ENCODE peak calls at places on chromosomes 5 and 9, in ten cellular contexts. One of them, this sample, is unnamed. For H3K36me3, the result is how much of the 10 kb centered on the place peaks cover.

GRCh38 chr5:108727154-108727638 is 20.5 kb upstream of the FER start:
- DNase-seq in fibroblast of lung: no peak
- DNase-seq in heart right ventricle: no peak
- DNase-seq in kidney epithelial cell: no peak
- DNase-seq in pancreas: peak
- DNase-seq in transverse colon: peak
- DNase-seq in body of pancreas: peak
- DNase-seq in IMR-90: peak
- DNase-seq in CD4-positive, alpha-beta memory T cell: no peak
- DNase-seq in CD8-positive, alpha-beta T cell: no peak
- DNase-seq in this sample: no peak

GRCh38 chr5:95907067-95907705 is 54.5 kb downstream of the ELL2 start:
- DNase-seq in fibroblast of lung: no peak
- DNase-seq in heart right ventricle: no peak
- DNase-seq in kidney epithelial cell: no peak
- DNase-seq in pancreas: no peak
- DNase-seq in transverse colon: no peak
- DNase-seq in body of pancreas: no peak
- DNase-seq in IMR-90: no peak
- DNase-seq in CD4-positive, alpha-beta memory T cell: no peak
- DNase-seq in CD8-positive, alpha-beta T cell: no peak
- DNase-seq in this sample: no peak

GRCh38 chr9:111743275-111743674 is 51.5 kb downstream of the SHOC1 start:
- DNase-seq in fibroblast of lung: peak
- DNase-seq in heart right ventricle: no peak
- DNase-seq in kidney epithelial cell: peak
- DNase-seq in pancreas: no peak
- DNase-seq in transverse colon: no peak
- DNase-seq in body of pancreas: no peak
- DNase-seq in IMR-90: peak
- DNase-seq in CD4-positive, alpha-beta memory T cell: no peak
- DNase-seq in CD8-positive, alpha-beta T cell: no peak
- DNase-seq in this sample: no peak

GRCh38 chr5:158484246-158484645 is 615.5 kb downstream of the EBF1 start:
- DNase-seq in fibroblast of lung: no peak
- DNase-seq in heart right ventricle: no peak
- DNase-seq in kidney epithelial cell: no peak
- DNase-seq in pancreas: no peak
- DNase-seq in transverse colon: no peak
- DNase-seq in body of pancreas: no peak
- DNase-seq in IMR-90: no peak
- DNase-seq in CD4-positive, alpha-beta memory T cell: no peak
- DNase-seq in CD8-positive, alpha-beta T cell: no peak
- DNase-seq in this sample: no peak

GRCh38 chr5:144336191-144336590 is 165.5 kb downstream of the KCTD16 start:
- DNase-seq in fibroblast of lung: no peak
- DNase-seq in heart right ventricle: no peak
- DNase-seq in kidney epithelial cell: no peak
- DNase-seq in pancreas: no peak
- DNase-seq in transverse colon: no peak
- DNase-seq in body of pancreas: no peak
- DNase-seq in IMR-90: no peak
- DNase-seq in CD4-positive, alpha-beta memory T cell: no peak
- DNase-seq in CD8-positive, alpha-beta T cell: no peak
- DNase-seq in this sample: no peak

GRCh38 chr9:21770877-21771560 is 31.4 kb upstream of the MTAP start:
- DNase-seq in fibroblast of lung: peak
- DNase-seq in heart right ventricle: no peak
- DNase-seq in kidney epithelial cell: no peak
- DNase-seq in pancreas: no peak
- DNase-seq in transverse colon: no peak
- DNase-seq in body of pancreas: no peak
- DNase-seq in IMR-90: peak
- DNase-seq in CD4-positive, alpha-beta memory T cell: no peak
- DNase-seq in CD8-positive, alpha-beta T cell: no peak
- DNase-seq in this sample: no peak

GRCh38 chr9:137630126-137630525 is 11.3 kb downstream of the EHMT1 start:
- DNase-seq in fibroblast of lung: no peak
- DNase-seq in heart right ventricle: no peak
- DNase-seq in kidney epithelial cell: no peak
- DNase-seq in pancreas: no peak
- DNase-seq in transverse colon: no peak
- DNase-seq in body of pancreas: no peak
- DNase-seq in IMR-90: peak
- DNase-seq in CD4-positive, alpha-beta memory T cell: no peak
- DNase-seq in CD8-positive, alpha-beta T cell: no peak
- DNase-seq in this sample: no peak

GRCh38 chr9:113617550-113617949 is 154.0 kb downstream of the RGS3 start:
- DNase-seq in fibroblast of lung: peak
- DNase-seq in heart right ventricle: no peak
- DNase-seq in kidney epithelial cell: no peak
- DNase-seq in pancreas: no peak
- DNase-seq in transverse colon: no peak
- DNase-seq in body of pancreas: no peak
- DNase-seq in IMR-90: no peak
- DNase-seq in CD4-positive, alpha-beta memory T cell: no peak
- DNase-seq in CD8-positive, alpha-beta T cell: no peak
- DNase-seq in this sample: no peak

GRCh38 chr9:35658894-35659220 is 765 bp downstream of the CCDC107 start:
- DNase-seq in fibroblast of lung: peak
- DNase-seq in heart right ventricle: peak
- DNase-seq in kidney epithelial cell: no peak
- DNase-seq in pancreas: no peak
- DNase-seq in transverse colon: peak
- DNase-seq in body of pancreas: peak
- DNase-seq in IMR-90: peak
- DNase-seq in CD4-positive, alpha-beta memory T cell: no peak
- DNase-seq in CD8-positive, alpha-beta T cell: no peak
- DNase-seq in this sample: peak

GRCh38 chr9:26561928-26562327 is 330.7 kb downstream of the CAAP1 start:
- DNase-seq in fibroblast of lung: no peak
- DNase-seq in heart right ventricle: no peak
- DNase-seq in kidney epithelial cell: no peak
- DNase-seq in pancreas: no peak
- DNase-seq in transverse colon: no peak
- DNase-seq in body of pancreas: no peak
- DNase-seq in IMR-90: no peak
- DNase-seq in CD4-positive, alpha-beta memory T cell: no peak
- DNase-seq in CD8-positive, alpha-beta T cell: no peak
- DNase-seq in this sample: no peak

GRCh38 chr9:137021979-137022619 is 5.9 kb downstream of the ABCA2 start:
- DNase-seq in fibroblast of lung: peak
- DNase-seq in heart right ventricle: peak
- DNase-seq in kidney epithelial cell: no peak
- DNase-seq in pancreas: no peak
- DNase-seq in transverse colon: peak
- DNase-seq in body of pancreas: peak
- DNase-seq in IMR-90: peak
- DNase-seq in CD4-positive, alpha-beta memory T cell: peak
- DNase-seq in CD8-positive, alpha-beta T cell: peak
- DNase-seq in this sample: peak

GRCh38 chr5:160434022-160434531 is 12.4 kb downstream of the PTTG1 start:
- DNase-seq in fibroblast of lung: peak
- DNase-seq in heart right ventricle: no peak
- DNase-seq in kidney epithelial cell: peak
- DNase-seq in pancreas: peak
- DNase-seq in transverse colon: no peak
- DNase-seq in body of pancreas: no peak
- DNase-seq in IMR-90: no peak
- DNase-seq in CD4-positive, alpha-beta memory T cell: no peak
- DNase-seq in CD8-positive, alpha-beta T cell: no peak
- DNase-seq in this sample: peak

GRCh38 chr5:133392448-133392847 is 219.9 kb downstream of the FSTL4 start:
- DNase-seq in fibroblast of lung: no peak
- DNase-seq in heart right ventricle: no peak
- DNase-seq in kidney epithelial cell: no peak
- DNase-seq in pancreas: no peak
- DNase-seq in transverse colon: no peak
- DNase-seq in body of pancreas: no peak
- DNase-seq in IMR-90: no peak
- DNase-seq in CD4-positive, alpha-beta memory T cell: no peak
- DNase-seq in CD8-positive, alpha-beta T cell: no peak
- DNase-seq in this sample: no peak

GRCh38 chr5:72235725-72236124 is 84.3 kb downstream of the MRPS27 start:
- DNase-seq in fibroblast of lung: no peak
- DNase-seq in heart right ventricle: no peak
- DNase-seq in kidney epithelial cell: no peak
- DNase-seq in pancreas: no peak
- DNase-seq in transverse colon: no peak
- DNase-seq in body of pancreas: no peak
- DNase-seq in IMR-90: no peak
- DNase-seq in CD4-positive, alpha-beta memory T cell: no peak
- DNase-seq in CD8-positive, alpha-beta T cell: no peak
- DNase-seq in this sample: no peak

GRCh38 chr5:72234265-72234700 is 85.8 kb downstream of the MRPS27 start:
- DNase-seq in fibroblast of lung: peak
- DNase-seq in heart right ventricle: no peak
- DNase-seq in kidney epithelial cell: no peak
- DNase-seq in pancreas: no peak
- DNase-seq in transverse colon: no peak
- DNase-seq in body of pancreas: no peak
- DNase-seq in IMR-90: peak
- DNase-seq in CD4-positive, alpha-beta memory T cell: peak
- DNase-seq in CD8-positive, alpha-beta T cell: no peak
- DNase-seq in this sample: no peak

GRCh38 chr5:72233835-72234234 is 86.2 kb downstream of the MRPS27 start:
- DNase-seq in fibroblast of lung: no peak
- DNase-seq in heart right ventricle: no peak
- DNase-seq in kidney epithelial cell: no peak
- DNase-seq in pancreas: no peak
- DNase-seq in transverse colon: no peak
- DNase-seq in body of pancreas: no peak
- DNase-seq in IMR-90: no peak
- DNase-seq in CD4-positive, alpha-beta memory T cell: no peak
- DNase-seq in CD8-positive, alpha-beta T cell: no peak
- DNase-seq in this sample: no peak

GRCh38 chr5:72232838-72233237 is 87.2 kb downstream of the MRPS27 start:
- DNase-seq in fibroblast of lung: no peak
- DNase-seq in heart right ventricle: no peak
- DNase-seq in kidney epithelial cell: no peak
- DNase-seq in pancreas: no peak
- DNase-seq in transverse colon: no peak
- DNase-seq in body of pancreas: no peak
- DNase-seq in IMR-90: no peak
- DNase-seq in CD4-positive, alpha-beta memory T cell: no peak
- DNase-seq in CD8-positive, alpha-beta T cell: no peak
- DNase-seq in this sample: no peak

GRCh38 chr5:72234898-72235297 is 85.1 kb downstream of the MRPS27 start:
- DNase-seq in fibroblast of lung: peak
- DNase-seq in heart right ventricle: no peak
- DNase-seq in kidney epithelial cell: no peak
- DNase-seq in pancreas: no peak
- DNase-seq in transverse colon: no peak
- DNase-seq in body of pancreas: no peak
- DNase-seq in IMR-90: no peak
- DNase-seq in CD4-positive, alpha-beta memory T cell: no peak
- DNase-seq in CD8-positive, alpha-beta T cell: no peak
- DNase-seq in this sample: no peak
- H3K36me3 ChIP-seq in fibroblast of lung: under half
- H3K36me3 ChIP-seq in heart right ventricle: half or more
- H3K36me3 ChIP-seq in kidney epithelial cell: under half
- H3K36me3 ChIP-seq in pancreas: under half
- H3K36me3 ChIP-seq in transverse colon: under half
- H3K36me3 ChIP-seq in body of pancreas: under half
- H3K36me3 ChIP-seq in IMR-90: under half
- H3K36me3 ChIP-seq in CD4-positive, alpha-beta memory T cell: under half
- H3K36me3 ChIP-seq in CD8-positive, alpha-beta T cell: under half
- H3K36me3 ChIP-seq in this sample: under half

DNA sequence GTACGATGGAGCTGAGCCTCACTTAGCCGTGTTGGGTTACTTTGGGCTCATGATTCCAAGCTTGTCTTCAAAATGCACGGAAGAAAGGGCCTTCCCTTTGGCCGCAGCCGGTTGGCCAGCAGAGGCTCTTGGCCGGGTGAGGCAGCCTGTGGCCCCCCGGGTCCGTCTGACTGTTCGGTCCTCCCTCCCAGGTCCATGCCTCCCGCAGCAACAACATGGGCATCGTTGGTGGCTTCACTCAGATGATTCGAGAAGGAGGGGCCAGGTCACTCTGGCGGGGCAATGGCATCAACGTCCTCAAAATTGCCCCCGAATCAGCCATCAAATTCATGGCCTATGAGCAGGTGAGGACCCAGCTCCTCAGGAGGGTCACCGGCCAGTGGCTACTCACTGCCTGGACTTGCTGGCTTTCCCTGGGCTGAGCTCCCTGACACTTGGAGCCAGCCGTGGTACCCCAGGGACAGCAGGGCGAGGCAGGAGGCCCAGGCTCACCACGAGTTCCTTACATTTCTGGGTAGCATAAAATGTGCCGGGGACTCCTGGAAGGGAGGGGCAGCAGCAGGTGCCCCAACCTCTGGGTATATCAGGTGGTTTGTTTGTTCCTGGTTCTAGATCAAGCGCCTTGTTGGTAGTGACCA is 21.9 kb downstream of the PTGES2 start:
- DNase-seq in fibroblast of lung: no peak
- DNase-seq in heart right ventricle: no peak
- DNase-seq in kidney epithelial cell: no peak
- DNase-seq in pancreas: no peak
- DNase-seq in transverse colon: no peak
- DNase-seq in body of pancreas: no peak
- DNase-seq in IMR-90: no peak
- DNase-seq in CD4-positive, alpha-beta memory T cell: no peak
- DNase-seq in CD8-positive, alpha-beta T cell: no peak
- DNase-seq in this sample: no peak
- H3K36me3 ChIP-seq in fibroblast of lung: half or more
- H3K36me3 ChIP-seq in heart right ventricle: half or more
- H3K36me3 ChIP-seq in kidney epithelial cell: under half
- H3K36me3 ChIP-seq in pancreas: under half
- H3K36me3 ChIP-seq in transverse colon: under half
- H3K36me3 ChIP-seq in body of pancreas: under half
- H3K36me3 ChIP-seq in IMR-90: half or more
- H3K36me3 ChIP-seq in CD4-positive, alpha-beta memory T cell: half or more
- H3K36me3 ChIP-seq in CD8-positive, alpha-beta T cell: half or more
- H3K36me3 ChIP-seq in this sample: half or more

GRCh38 chr5:117100156-117100555 is 525.5 kb upstream of the SEMA6A start:
- DNase-seq in fibroblast of lung: no peak
- DNase-seq in heart right ventricle: no peak
- DNase-seq in kidney epithelial cell: no peak
- DNase-seq in pancreas: no peak
- DNase-seq in transverse colon: no peak
- DNase-seq in body of pancreas: no peak
- DNase-seq in IMR-90: no peak
- DNase-seq in CD4-positive, alpha-beta memory T cell: no peak
- DNase-seq in CD8-positive, alpha-beta T cell: no peak
- DNase-seq in this sample: no peak
- H3K36me3 ChIP-seq in fibroblast of lung: under half
- H3K36me3 ChIP-seq in heart right ventricle: under half
- H3K36me3 ChIP-seq in kidney epithelial cell: under half
- H3K36me3 ChIP-seq in pancreas: under half
- H3K36me3 ChIP-seq in transverse colon: under half
- H3K36me3 ChIP-seq in body of pancreas: under half
- H3K36me3 ChIP-seq in IMR-90: under half
- H3K36me3 ChIP-seq in CD4-positive, alpha-beta memory T cell: under half
- H3K36me3 ChIP-seq in CD8-positive, alpha-beta T cell: under half
- H3K36me3 ChIP-seq in this sample: under half

GRCh38 chr9:128486201-128486600 is 18.3 kb upstream of the GLE1 start:
- DNase-seq in fibroblast of lung: no peak
- DNase-seq in heart right ventricle: no peak
- DNase-seq in kidney epithelial cell: no peak
- DNase-seq in pancreas: no peak
- DNase-seq in transverse colon: no peak
- DNase-seq in body of pancreas: no peak
- DNase-seq in IMR-90: no peak
- DNase-seq in CD4-positive, alpha-beta memory T cell: no peak
- DNase-seq in CD8-positive, alpha-beta T cell: no peak
- DNase-seq in this sample: no peak
- H3K36me3 ChIP-seq in fibroblast of lung: under half
- H3K36me3 ChIP-seq in heart right ventricle: half or more
- H3K36me3 ChIP-seq in kidney epithelial cell: under half
- H3K36me3 ChIP-seq in pancreas: under half
- H3K36me3 ChIP-seq in transverse colon: under half
- H3K36me3 ChIP-seq in body of pancreas: under half
- H3K36me3 ChIP-seq in IMR-90: under half
- H3K36me3 ChIP-seq in CD4-positive, alpha-beta memory T cell: half or more
- H3K36me3 ChIP-seq in CD8-positive, alpha-beta T cell: under half
- H3K36me3 ChIP-seq in this sample: half or more